ENCODE peak calls at places on chromosomes 16 and 17, in four cellular contexts. One of them, this sample, is unnamed.

GRCh38 chr17:37131670-37132620 is 183.2 kb downstream of the AATF start:
- DNase-seq in K562: no peak
- DNase-seq in GM12878: no peak
- DNase-seq in HepG2: no peak
- DNase-seq in this sample: no peak

GRCh38 chr16:30609002-30609927 is 924 bp downstream of the ZNF689 start:
- DNase-seq in K562: peak
- DNase-seq in GM12878: no peak
- DNase-seq in HepG2: no peak
- DNase-seq in this sample: peak

GRCh38 chr17:64223931-64224657 is 39.0 kb downstream of the TEX2 start:
- DNase-seq in K562: no peak
- DNase-seq in GM12878: no peak
- DNase-seq in HepG2: no peak
- DNase-seq in this sample: no peak

GRCh38 chr17:76005263-76006149 is 4.9 kb downstream of the CDK3 start:
- DNase-seq in K562: peak
- DNase-seq in GM12878: no peak
- DNase-seq in HepG2: peak
- DNase-seq in this sample: peak

GRCh38 chr16:914453-914852 is 56.3 kb downstream of the LMF1 start:
- DNase-seq in K562: no peak
- DNase-seq in GM12878: peak
- DNase-seq in HepG2: peak
- DNase-seq in this sample: no peak

GRCh38 chr17:44095388-44095646 is 24.8 kb downstream of the G6PC3 start:
- DNase-seq in K562: peak
- DNase-seq in GM12878: no peak
- DNase-seq in HepG2: no peak
- DNase-seq in this sample: no peak

GRCh38 chr17:4966844-4967538 is 626 bp downstream of the SPAG7 start:
- DNase-seq in K562: peak
- DNase-seq in GM12878: peak
- DNase-seq in HepG2: peak
- DNase-seq in this sample: peak

GRCh38 chr17:6568186-6568758 is 11.9 kb upstream of the PITPNM3 start:
- DNase-seq in K562: no peak
- DNase-seq in GM12878: no peak
- DNase-seq in HepG2: no peak
- DNase-seq in this sample: no peak

GRCh38 chr16:67547423-67548264 is 14.7 kb upstream of the CTCF start:
- DNase-seq in K562: no peak
- DNase-seq in GM12878: no peak
- DNase-seq in HepG2: no peak
- DNase-seq in this sample: no peak

GRCh38 chr17:41617136-41617535 is 4.6 kb upstream of the KRT16 start:
- DNase-seq in K562: no peak
- DNase-seq in GM12878: no peak
- DNase-seq in HepG2: no peak
- DNase-seq in this sample: no peak

GRCh38 chr17:46078675-46079074 is 79.6 kb downstream of the STH start:
- DNase-seq in K562: peak
- DNase-seq in GM12878: no peak
- DNase-seq in HepG2: no peak
- DNase-seq in this sample: no peak

GRCh38 chr16:5490499-5490898 is 392.9 kb upstream of the EEF2KMT start:
- DNase-seq in K562: peak
- DNase-seq in GM12878: no peak
- DNase-seq in HepG2: peak
- DNase-seq in this sample: peak

GRCh38 chr16:87661561-87661960 is 59.3 kb downstream of the JPH3 start:
- DNase-seq in K562: peak
- DNase-seq in GM12878: no peak
- DNase-seq in HepG2: peak
- DNase-seq in this sample: peak

GRCh38 chr17:15220785-15221184 is 44.3 kb downstream of the PMP22 start:
- DNase-seq in K562: no peak
- DNase-seq in GM12878: no peak
- DNase-seq in HepG2: no peak
- DNase-seq in this sample: no peak

GRCh38 chr16:57999366-57999970 is 1.0 kb downstream of the ZNF319 start:
- DNase-seq in K562: no peak
- DNase-seq in GM12878: no peak
- DNase-seq in HepG2: peak
- DNase-seq in this sample: peak

GRCh38 chr16:67296422-67296821 is 17.1 kb downstream of the PLEKHG4 start:
- DNase-seq in K562: no peak
- DNase-seq in GM12878: no peak
- DNase-seq in HepG2: no peak
- DNase-seq in this sample: no peak

GRCh38 chr17:58991718-58992331 is 114.9 kb downstream of the TRIM37 start:
- DNase-seq in K562: no peak
- DNase-seq in GM12878: peak
- DNase-seq in HepG2: peak
- DNase-seq in this sample: no peak

GRCh38 chr16:69404275-69404805 is 18.5 kb upstream of the TERF2 start:
- DNase-seq in K562: peak
- DNase-seq in GM12878: no peak
- DNase-seq in HepG2: peak
- DNase-seq in this sample: peak

GRCh38 chr17:5499790-5500189 is 13.4 kb downstream of the MIS12 start:
- DNase-seq in K562: no peak
- DNase-seq in GM12878: no peak
- DNase-seq in HepG2: no peak
- DNase-seq in this sample: no peak

GRCh38 chr17:38707678-38708351 is 2.7 kb downstream of the MLLT6 start:
- DNase-seq in K562: no peak
- DNase-seq in GM12878: no peak
- DNase-seq in HepG2: no peak
- DNase-seq in this sample: no peak
- TF ChIP-seq EP300 in K562: no peak
- TF ChIP-seq EP300 in GM12878: no peak
- TF ChIP-seq EP300 in HepG2: no peak
- TF ChIP-seq EP300 in this sample: no peak

GRCh38 chr17:78617371-78618061 is 40.3 kb upstream of the DNAH17 start:
- DNase-seq in K562: no peak
- DNase-seq in GM12878: no peak
- DNase-seq in HepG2: peak
- DNase-seq in this sample: no peak

GRCh38 chr17:78619334-78619733 is 42.1 kb upstream of the DNAH17 start:
- DNase-seq in K562: no peak
- DNase-seq in GM12878: no peak
- DNase-seq in HepG2: no peak
- DNase-seq in this sample: no peak

GRCh38 chr17:78620099-78620498 is 42.9 kb upstream of the DNAH17 start:
- DNase-seq in K562: no peak
- DNase-seq in GM12878: no peak
- DNase-seq in HepG2: no peak
- DNase-seq in this sample: no peak

GRCh38 chr17:78616946-78617345 is 39.8 kb upstream of the DNAH17 start:
- DNase-seq in K562: no peak
- DNase-seq in GM12878: no peak
- DNase-seq in HepG2: no peak
- DNase-seq in this sample: no peak

DNA sequence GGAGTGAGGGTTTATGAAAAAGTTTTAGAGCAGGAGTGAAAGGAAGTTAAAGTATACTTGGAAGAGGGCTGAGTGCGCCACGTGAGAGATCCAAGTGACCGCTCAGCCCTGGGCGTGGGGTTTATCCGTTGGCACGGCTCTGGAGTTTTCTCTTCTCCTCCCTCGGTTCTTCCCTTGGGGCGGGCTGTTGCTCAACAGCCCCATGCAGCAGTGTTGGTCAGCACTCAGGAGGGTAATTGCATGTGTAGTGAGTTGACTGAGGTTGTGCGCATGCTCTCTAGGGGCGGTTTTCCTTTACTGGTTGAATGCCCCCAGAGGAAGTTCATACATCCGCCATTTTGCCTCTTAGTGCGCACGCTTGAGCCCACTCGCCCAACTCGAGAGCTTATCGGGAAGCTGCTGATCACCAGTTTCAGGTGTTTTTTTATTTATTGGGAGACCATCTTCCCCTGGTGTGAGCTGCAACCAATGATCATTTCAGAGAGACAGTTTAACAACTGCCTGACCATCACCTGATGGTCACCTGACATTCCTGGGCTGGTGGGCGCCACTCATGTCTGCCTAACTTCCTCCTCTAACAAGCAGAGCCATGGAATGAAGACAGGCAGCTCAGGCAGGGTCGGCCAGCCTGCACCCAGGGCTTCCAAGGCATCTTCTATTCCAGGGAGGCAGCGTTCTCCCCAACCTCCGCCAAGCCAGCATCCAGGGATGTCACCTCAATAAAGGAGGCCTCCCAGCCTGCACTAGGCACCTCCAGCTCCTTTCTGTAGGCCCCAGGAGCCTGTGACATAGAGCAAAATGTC is 41.3 kb upstream of the DNAH17 start:
- DNase-seq in K562: no peak
- DNase-seq in GM12878: no peak
- DNase-seq in HepG2: no peak
- DNase-seq in this sample: no peak
- TF ChIP-seq CHD4 in K562: no peak
- TF ChIP-seq CHD4 in GM12878: no peak
- TF ChIP-seq CHD4 in HepG2: no peak
- TF ChIP-seq CHD4 in this sample: no peak

GRCh38 chr17:71032746-71033273 is 863.5 kb downstream of the KCNJ2 start:
- DNase-seq in K562: no peak
- DNase-seq in GM12878: no peak
- DNase-seq in HepG2: no peak
- DNase-seq in this sample: no peak
- TF ChIP-seq EP300 in K562: no peak
- TF ChIP-seq EP300 in GM12878: no peak
- TF ChIP-seq EP300 in HepG2: no peak
- TF ChIP-seq EP300 in this sample: no peak

GRCh38 chr17:78364436-78365281 is 4.8 kb upstream of the SOCS3 start:
- DNase-seq in K562: no peak
- DNase-seq in GM12878: no peak
- DNase-seq in HepG2: no peak
- DNase-seq in this sample: no peak
- TF ChIP-seq CHD4 in K562: no peak
- TF ChIP-seq CHD4 in GM12878: no peak
- TF ChIP-seq CHD4 in HepG2: no peak
- TF ChIP-seq CHD4 in this sample: no peak